ENCODE peak calls at places on chromosome 7, in eight cellular contexts. J, R, M, Y, N, L, C and I are unnamed samples.

GRCh38 chr7:112531675-112532074 is 50.9 kb downstream of the LSMEM1 start:
- DNase-seq in J (no peak), R (no peak), M (no peak), Y (no peak), N (no peak), L (no peak), C (no peak), I (no peak)

GRCh38 chr7:100516135-100516812 is 22.7 kb upstream of the AGFG2 start:
- DNase-seq in J (no peak), R (peak), M (peak), Y (peak), N (no peak), L (peak), C (peak), I (peak)

GRCh38 chr7:148185050-148185449 is 405.5 kb upstream of the C7orf33 start:
- DNase-seq in J (no peak), R (no peak), M (no peak), Y (no peak), N (no peak), L (no peak), C (no peak), I (no peak)

GRCh38 chr7:48118041-48118440 is 29.0 kb downstream of the UPP1 start:
- DNase-seq in J (no peak), R (no peak), M (no peak), Y (no peak), N (no peak), L (no peak), C (no peak), I (no peak)

GRCh38 chr7:4791738-4792536 is 16.5 kb downstream of the AP5Z1 start:
- DNase-seq in J (no peak), R (no peak), M (peak), Y (peak), N (no peak), L (no peak), C (peak), I (peak)

GRCh38 chr7:14934831-14935230 is 32.3 kb upstream of the DGKB start:
- DNase-seq in J (no peak), R (no peak), M (no peak), Y (no peak), N (no peak), L (no peak), C (no peak), I (no peak)

GRCh38 chr7:157120181-157120580 is 18.5 kb upstream of the UBE3C start:
- DNase-seq in J (no peak), R (no peak), M (no peak), Y (no peak), N (no peak), L (no peak), C (no peak), I (no peak)

GRCh38 chr7:15829689-15830088 is 143.2 kb upstream of the MEOX2 start:
- DNase-seq in J (no peak), R (no peak), M (no peak), Y (peak), N (no peak), L (no peak), C (no peak), I (no peak)

GRCh38 chr7:99106869-99107268 is 37.0 kb downstream of the SMURF1 start:
- DNase-seq in J (no peak), R (peak), M (no peak), Y (peak), N (no peak), L (no peak), C (peak), I (no peak)

GRCh38 chr7:96414931-96415292 is 93.0 kb upstream of the SLC25A13 start:
- DNase-seq in J (no peak), R (peak), M (peak), Y (peak), N (peak), L (peak), C (peak), I (no peak)

GRCh38 chr7:101164071-101164840 is 1.1 kb downstream of the VGF start:
- DNase-seq in J (no peak), R (peak), M (no peak), Y (peak), N (peak), L (peak), C (peak), I (no peak)

GRCh38 chr7:22591271-22591670 is 91.3 kb upstream of the STEAP1B start:
- DNase-seq in J (no peak), R (no peak), M (no peak), Y (no peak), N (no peak), L (no peak), C (peak), I (no peak)

GRCh38 chr7:122577449-122578003 is 121.4 kb downstream of the RNF133 start:
- DNase-seq in J (no peak), R (no peak), M (no peak), Y (no peak), N (no peak), L (no peak), C (no peak), I (no peak)

GRCh38 chr7:30977896-30978564 is 14.3 kb downstream of the GHRHR start:
- DNase-seq in J (peak), R (peak), M (no peak), Y (peak), N (peak), L (peak), C (peak), I (peak)

GRCh38 chr7:45072131-45073030 is 16.4 kb downstream of the NACAD start:
- DNase-seq in J (no peak), R (no peak), M (no peak), Y (no peak), N (no peak), L (no peak), C (no peak), I (peak)

GRCh38 chr7:88789480-88790064 is 6.0 kb downstream of the TEX47 start:
- DNase-seq in J (peak), R (peak), M (no peak), Y (no peak), N (peak), L (peak), C (peak), I (no peak)

GRCh38 chr7:31202801-31203200 is 137.7 kb downstream of the NEUROD6 start:
- DNase-seq in J (no peak), R (no peak), M (no peak), Y (no peak), N (no peak), L (no peak), C (no peak), I (no peak)

GRCh38 chr7:106126170-106126938 is 14.2 kb upstream of the SYPL1 start:
- DNase-seq in J (no peak), R (peak), M (no peak), Y (peak), N (peak), L (peak), C (peak), I (no peak)

GRCh38 chr7:98077762-98078161 is 28.9 kb upstream of the LMTK2 start:
- DNase-seq in J (no peak), R (no peak), M (no peak), Y (no peak), N (no peak), L (no peak), C (no peak), I (no peak)

GRCh38 chr7:24138366-24138765 is 145.6 kb upstream of the NPY start:
- DNase-seq in J (no peak), R (no peak), M (no peak), Y (no peak), N (no peak), L (no peak), C (no peak), I (no peak)

GRCh38 chr7:64874562-64875250 is 28.4 kb upstream of the ZNF273 start:
- DNase-seq in J (no peak), R (no peak), M (no peak), Y (no peak), N (peak), L (no peak), C (no peak), I (no peak)

GRCh38 chr7:39465055-39465929 is 100.9 kb upstream of the YAE1 start:
- DNase-seq in J (peak), R (peak), M (peak), Y (peak), N (peak), L (peak), C (peak), I (peak)

GRCh38 chr7:94240902-94241301 is 153.8 kb upstream of the COL1A2 start:
- DNase-seq in J (no peak), R (no peak), M (no peak), Y (no peak), N (no peak), L (no peak), C (no peak), I (no peak)

GRCh38 chr7:76285604-76286374 is 16.7 kb upstream of the HSPB1 start:
- DNase-seq in J (no peak), R (no peak), M (no peak), Y (no peak), N (no peak), L (no peak), C (no peak), I (peak)

GRCh38 chr7:144884913-144885312 is 49.1 kb upstream of the TPK1 start:
- DNase-seq in J (no peak), R (no peak), M (no peak), Y (no peak), N (no peak), L (no peak), C (no peak), I (no peak)

GRCh38 chr7:38881947-38882684 is 26.9 kb downstream of the VPS41 start:
- DNase-seq in J (no peak), R (no peak), M (no peak), Y (no peak), N (no peak), L (no peak), C (no peak), I (no peak)

GRCh38 chr7:37494940-37495339 is 46.3 kb upstream of the ELMO1 start:
- DNase-seq in J (no peak), R (no peak), M (peak), Y (no peak), N (no peak), L (no peak), C (no peak), I (no peak)

GRCh38 chr7:128876586-128876977 is 13.9 kb downstream of the ATP6V1F start:
- DNase-seq in J (no peak), R (no peak), M (no peak), Y (no peak), N (no peak), L (no peak), C (no peak), I (peak)

GRCh38 chr7:114364151-114364550 is 50.5 kb upstream of the FOXP2 start:
- DNase-seq in J (no peak), R (no peak), M (no peak), Y (peak), N (no peak), L (no peak), C (no peak), I (no peak)

GRCh38 chr7:157140118-157140905 is 1.6 kb downstream of the UBE3C start:
- DNase-seq in J (no peak), R (no peak), M (no peak), Y (no peak), N (no peak), L (no peak), C (no peak), I (no peak)

GRCh38 chr7:74252893-74253292 is 1.3 kb downstream of the RFC2 start:
- DNase-seq in J (no peak), R (no peak), M (no peak), Y (peak), N (peak), L (no peak), C (no peak), I (no peak)

GRCh38 chr7:25750738-25751529 is 401.1 kb upstream of the NFE2L3 start:
- DNase-seq in J (no peak), R (no peak), M (no peak), Y (no peak), N (peak), L (no peak), C (no peak), I (no peak)

GRCh38 chr7:125568799-125569198 is 639.2 kb upstream of the POT1 start:
- DNase-seq in J (no peak), R (no peak), M (no peak), Y (no peak), N (no peak), L (no peak), C (no peak), I (no peak)

GRCh38 chr7:150910996-150911422 is 58.7 kb downstream of the AOC1 start:
- DNase-seq in J (no peak), R (no peak), M (no peak), Y (no peak), N (no peak), L (no peak), C (no peak), I (no peak)